ENCODE peak calls at places on chromosome 16, in seven cellular contexts. H, F, Z, B, Y, Q and K are unnamed samples.

GRCh38 chr16:29007865-29008593 is 23.2 kb downstream of the LAT start:
- DNase-seq in H (no peak), F (no peak), Z (peak; percentile 73), B (no peak), Y (peak; percentile 90), Q (no peak), K (no peak)

GRCh38 chr16:54812229-54812628 is 118.4 kb upstream of the IRX5 start:
- DNase-seq in H (no peak), F (peak; percentile 14), Z (peak; percentile 3), B (no peak), Y (no peak), Q (no peak), K (no peak)

GRCh38 chr16:84547539-84548058 is 43.1 kb upstream of the MEAK7 start:
- DNase-seq in H (no peak), F (no peak), Z (no peak), B (no peak), Y (no peak), Q (no peak), K (no peak)

GRCh38 chr16:66306366-66307150 is 59.9 kb upstream of the CDH5 start:
- DNase-seq in H (no peak), F (no peak), Z (no peak), B (no peak), Y (no peak), Q (no peak), K (no peak)

GRCh38 chr16:49505556-49505955 is 132.0 kb downstream of the C16orf78 start:
- DNase-seq in H (no peak), F (no peak), Z (no peak), B (no peak), Y (no peak), Q (no peak), K (no peak)

GRCh38 chr16:9225527-9226316 is 134.3 kb downstream of the HAPSTR1 start:
- DNase-seq in H (no peak), F (no peak), Z (no peak), B (no peak), Y (peak; percentile 38), Q (no peak), K (no peak)

GRCh38 chr16:66270333-66270927 is 96.1 kb upstream of the CDH5 start:
- DNase-seq in H (peak; percentile 45), F (no peak), Z (peak; percentile 31), B (peak; percentile 67), Y (peak; percentile 83), Q (peak; percentile 65), K (peak; percentile 60)

GRCh38 chr16:25838724-25839186 is 147.0 kb downstream of the HS3ST4 start:
- DNase-seq in H (peak; percentile 7), F (peak; percentile 11), Z (peak; percentile 9), B (peak; percentile 75), Y (peak; percentile 0), Q (no peak), K (peak; percentile 19)

GRCh38 chr16:80231118-80231515 is 309.7 kb upstream of the DYNLRB2 start:
- DNase-seq in H (no peak), F (no peak), Z (peak; percentile 17), B (no peak), Y (no peak), Q (no peak), K (no peak)